ENCODE peak calls at places on chromosome 7, in eight cellular contexts. E, R, S, F, B, V, L and W are unnamed samples.
A peak's percentile ranks its signal among the peaks of the same experiment; 100 is the strongest.

GRCh38 chr7:154832557-154833138 is 170.3 kb downstream of the PAXIP1 start:
- DNase-seq in L (no peak), R (peak; percentile 32), B (no peak), S (peak; percentile 57), E (peak; percentile 25), V (no peak), F (no peak), W (no peak)

GRCh38 chr7:83060218-83060617 is 102.5 kb downstream of the PCLO start:
- DNase-seq in B (no peak), E (no peak), S (peak; percentile 76), V (peak; percentile 85), L (no peak), F (no peak), R (no peak), W (no peak)

GRCh38 chr7:45897042-45897690 is 8.9 kb downstream of the IGFBP1 start:
- DNase-seq in E (peak; percentile 72), V (no peak), F (no peak), R (peak; percentile 91), L (no peak), S (no peak), B (no peak), W (no peak)

GRCh38 chr7:12475362-12476063 is 71.8 kb upstream of the VWDE start:
- DNase-seq in E (peak; percentile 80), S (no peak), B (no peak), F (no peak), L (no peak), V (no peak), R (peak; percentile 83), W (no peak)

GRCh38 chr7:93365341-93365740 is 133.2 kb downstream of the VPS50 start:
- DNase-seq in L (no peak), R (peak; percentile 16), F (no peak), E (no peak), V (no peak), S (no peak), B (no peak), W (no peak)

GRCh38 chr7:47336178-47337020 is 245.5 kb downstream of the TNS3 start:
- DNase-seq in S (no peak), F (no peak), R (peak; percentile 78), B (no peak), L (no peak), E (no peak), V (peak; percentile 88), W (no peak)

GRCh38 chr7:79506481-79506880 is 53.0 kb upstream of the MAGI2 start:
- DNase-seq in F (no peak), S (no peak), L (no peak), B (no peak), E (peak; percentile 20), V (no peak), R (peak; percentile 45), W (no peak)

GRCh38 chr7:31408120-31408729 is 67.7 kb upstream of the NEUROD6 start:
- DNase-seq in R (peak; percentile 76), E (peak; percentile 91), L (no peak), F (no peak), S (no peak), B (no peak), V (no peak), W (no peak)

GRCh38 chr7:70435634-70436033 is 696.3 kb upstream of the GALNT17 start:
- DNase-seq in V (no peak), S (no peak), E (no peak), B (no peak), R (no peak), F (no peak), L (no peak), W (no peak)

GRCh38 chr7:134593530-134594392 is 44.9 kb downstream of the AKR1B15 start:
- DNase-seq in E (peak; percentile 63), F (no peak), R (peak; percentile 91), B (no peak), L (peak; percentile 64), S (peak; percentile 15), V (no peak), W (no peak)

GRCh38 chr7:154774303-154774702 is 228.6 kb downstream of the PAXIP1 start:
- DNase-seq in F (no peak), B (no peak), E (no peak), L (no peak), S (peak; percentile 50), V (no peak), R (no peak), W (no peak)

GRCh38 chr7:108452707-108453106 is 3.5 kb downstream of the NRCAM start:
- DNase-seq in V (peak; percentile 56), S (peak; percentile 31), F (no peak), B (no peak), R (peak; percentile 55), E (peak; percentile 28), L (no peak), W (no peak)

GRCh38 chr7:48261696-48262095 is 90.4 kb downstream of the ABCA13 start:
- DNase-seq in F (no peak), S (no peak), V (no peak), B (no peak), R (no peak), L (no peak), E (no peak), W (no peak)

GRCh38 chr7:54015251-54015650 is 526.9 kb upstream of the VSTM2A start:
- DNase-seq in B (no peak), F (no peak), S (no peak), V (no peak), L (no peak), R (peak; percentile 39), E (no peak), W (no peak)

GRCh38 chr7:32108651-32109050 is 38.4 kb upstream of the PDE1C start:
- DNase-seq in S (no peak), F (no peak), E (peak; percentile 97), R (peak; percentile 35), L (no peak), V (no peak), B (no peak), W (no peak)

GRCh38 chr7:46059308-46060020 is 138.4 kb upstream of the IGFBP3 start:
- DNase-seq in L (no peak), B (no peak), R (no peak), E (no peak), F (no peak), S (no peak), V (no peak), W (no peak)

GRCh38 chr7:151343516-151343915 is 1.9 kb downstream of the NUB1 start:
- DNase-seq in F (no peak), E (no peak), V (no peak), S (no peak), R (no peak), L (no peak), B (no peak), W (no peak)

GRCh38 chr7:1357601-1358271 is 101.5 kb downstream of the MICALL2 start:
- DNase-seq in E (no peak), F (no peak), B (no peak), R (no peak), S (peak; percentile 29), V (no peak), L (no peak), W (no peak)